ENCODE peak calls at places on chromosomes 4 and X, in ten cellular contexts. J, Q, O, L, T, I, X, A, M and E are unnamed samples.

GRCh38 chr4:47031713-47032404 is 492 bp downstream of the GABRB1 start:
- DNase-seq in M (no peak), O (peak), X (no peak), J (peak), L (no peak), Q (no peak), I (no peak), T (no peak), A (no peak), E (no peak)

GRCh38 chr4:48432017-48432416 is 51.1 kb upstream of the SLC10A4 start:
- DNase-seq in T (no peak), J (no peak), L (no peak), A (no peak), Q (no peak), X (no peak), O (no peak), M (no peak), I (no peak), E (no peak)

GRCh38 chr4:107058828-107059227 is 22.7 kb upstream of the DKK2 start:
- DNase-seq in Q (no peak), J (no peak), I (no peak), M (no peak), T (no peak), O (no peak), X (no peak), A (no peak), L (no peak), E (no peak)

GRCh38 chrX:25433307-25433706 is 417.5 kb upstream of the ARX start:
- DNase-seq in X (no peak), J (no peak), A (no peak), L (no peak), Q (no peak), T (no peak), I (no peak), O (no peak), M (no peak), E (no peak)

GRCh38 chr4:88802585-88803285 is 105.1 kb upstream of the NAP1L5 start:
- DNase-seq in M (no peak), J (no peak), X (no peak), T (no peak), L (no peak), Q (no peak), I (peak), A (no peak), O (no peak), E (no peak)

GRCh38 chr4:105741548-105741947 is 33.0 kb downstream of the GSTCD start:
- DNase-seq in L (no peak), Q (no peak), O (no peak), M (no peak), A (no peak), J (no peak), T (no peak), X (no peak), I (peak), E (no peak)

GRCh38 chr4:181966084-181966483 is 277.1 kb upstream of the TENM3 start:
- DNase-seq in J (no peak), O (no peak), T (no peak), M (peak), Q (no peak), L (no peak), I (peak), X (no peak), A (no peak), E (no peak)

GRCh38 chrX:46180258-46180687 is 364.9 kb downstream of the ZNF674 start:
- DNase-seq in T (peak), J (no peak), Q (peak), O (peak), L (no peak), A (no peak), X (peak), I (peak), M (peak), E (no peak)

GRCh38 chr4:111283066-111283677 is 660.3 kb upstream of the PITX2 start:
- DNase-seq in Q (peak), L (no peak), M (peak), O (peak), A (no peak), I (peak), X (peak), T (peak), J (peak), E (no peak)

GRCh38 chr4:149552601-149553000 is 263.0 kb downstream of the IQCM start:
- DNase-seq in Q (no peak), A (no peak), M (no peak), O (no peak), J (no peak), L (no peak), T (no peak), X (no peak), I (no peak), E (no peak)

DNA sequence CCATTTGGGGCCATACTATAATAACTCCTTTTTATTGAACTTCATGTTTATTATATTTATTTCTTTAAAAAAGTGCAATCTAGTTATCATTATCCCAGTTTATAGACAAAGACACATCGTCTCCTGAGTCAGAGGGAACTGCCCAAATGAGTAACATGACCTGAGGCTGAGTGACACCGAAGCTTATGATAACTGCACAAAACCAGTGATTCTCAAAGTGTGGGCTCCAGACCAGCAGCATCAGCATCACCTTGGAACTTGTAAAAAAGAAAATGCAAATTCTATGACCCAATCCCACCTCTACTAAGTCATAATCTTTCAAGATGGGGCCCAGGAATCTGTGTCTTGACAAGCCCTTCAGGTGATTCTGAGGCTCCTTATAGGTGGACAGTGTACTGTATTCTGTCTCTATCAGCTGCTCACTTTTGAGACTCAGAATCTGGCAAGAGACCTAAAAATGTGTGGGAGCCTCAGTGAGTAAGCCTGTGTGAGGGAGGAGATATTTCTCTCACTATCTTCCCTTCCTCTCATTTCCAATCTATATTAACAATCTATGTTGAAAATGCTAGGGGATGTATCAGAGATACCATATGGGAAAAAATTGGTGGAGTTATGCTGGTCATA is 147.0 kb downstream of the PACRGL start:
- DNase-seq in A (no peak), T (no peak), I (no peak), O (no peak), Q (no peak), X (no peak), J (no peak), M (no peak), L (no peak), E (no peak)
- H3K27ac ChIP-seq in A (no peak), T (no peak), I (no peak), O (no peak), Q (no peak), X (no peak), J (no peak), M (no peak), L (no peak), E (no peak)

DNA sequence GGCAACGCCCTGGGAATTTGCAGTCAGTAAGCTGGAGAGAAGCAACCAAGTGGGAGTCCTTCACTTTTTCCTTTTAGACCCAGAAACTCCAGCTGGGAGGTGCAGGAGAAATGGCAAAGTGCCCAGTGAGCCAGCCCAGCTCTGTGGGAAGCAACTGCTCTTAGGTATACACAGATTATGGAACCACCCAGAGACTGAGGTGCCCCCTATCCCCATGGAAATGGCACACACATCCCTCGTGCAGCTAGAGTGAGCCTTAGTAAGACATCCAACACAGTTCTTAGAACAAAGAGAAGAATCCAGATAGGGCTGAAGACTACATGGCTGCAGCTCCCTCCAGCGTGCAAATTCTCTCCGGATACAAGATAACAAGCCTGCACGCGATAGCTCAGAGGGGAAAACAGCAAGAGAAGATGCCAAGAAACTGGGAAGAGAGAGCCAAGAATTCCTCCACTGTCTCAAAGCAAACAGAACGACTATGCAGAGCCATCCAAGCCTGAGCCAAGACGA is 26.6 kb upstream of the IRAK1 start:
- DNase-seq in J (no peak), A (no peak), Q (peak), I (peak), X (peak), L (peak), M (peak), T (no peak), O (no peak), E (peak)
- TF ChIP-seq CTCF in J (no peak), A (no peak), Q (no peak), I (peak), X (peak), L (no peak), M (peak), T (no peak), O (no peak), E (no peak)

DNA sequence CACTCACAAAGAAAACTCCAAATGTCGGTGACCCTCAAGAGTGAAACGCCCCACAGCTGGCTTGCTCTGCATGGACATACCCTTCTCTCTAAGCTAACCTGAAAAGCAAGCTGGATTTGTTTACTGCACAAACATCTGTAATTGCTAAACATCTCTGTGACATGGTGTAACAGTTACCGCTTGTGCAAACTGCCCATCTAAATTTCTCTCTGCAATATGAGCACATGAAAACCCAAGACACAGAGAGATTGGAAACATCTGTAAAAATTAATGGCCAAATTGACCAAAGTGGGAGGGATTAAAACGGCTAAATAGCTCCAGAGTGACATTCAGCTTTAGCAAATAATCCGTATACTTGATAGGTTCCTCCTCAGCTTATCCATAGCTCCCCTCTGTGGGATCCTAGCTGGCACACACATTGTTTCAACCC is 155.0 kb upstream of the MAP3K15 start:
- DNase-seq in L (no peak), A (no peak), M (no peak), I (peak), J (no peak), X (no peak), Q (no peak), O (no peak), T (no peak), E (no peak)
- H3K27ac ChIP-seq in L (no peak), A (no peak), M (peak), I (peak), J (peak), X (peak), Q (no peak), O (peak), T (peak), E (peak)

DNA sequence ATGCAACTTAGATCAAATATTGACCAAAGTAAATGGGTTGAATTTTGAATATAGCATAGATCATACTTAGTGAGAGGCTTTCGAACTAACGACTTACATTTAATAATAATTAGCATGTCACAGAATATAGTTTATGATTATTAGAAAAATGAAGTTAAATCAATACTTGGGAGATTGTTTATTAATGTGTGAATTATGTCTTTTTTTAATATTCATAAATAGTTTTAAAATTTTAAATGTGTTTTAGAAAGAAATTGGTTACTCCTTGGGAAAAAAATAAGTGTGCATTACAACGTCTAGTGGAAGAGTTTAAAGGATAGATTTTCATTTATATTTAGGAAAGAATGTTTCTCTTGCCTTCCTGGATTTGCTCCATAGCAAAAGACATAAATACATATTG is 7.3 kb downstream of the FGA start:
- DNase-seq in O (no peak), J (no peak), X (no peak), I (no peak), T (no peak), Q (no peak), M (no peak), A (no peak), L (no peak), E (no peak)
- TF ChIP-seq CTCF in O (no peak), J (no peak), X (no peak), I (no peak), T (no peak), Q (no peak), M (no peak), A (no peak), L (no peak), E (no peak)

GRCh38 chrX:87517571-87518141 is at the start of gene KLHL4:
- DNase-seq in I (peak), L (peak), T (no peak), M (peak), Q (peak), O (no peak), A (no peak), J (no peak), X (peak), E (peak)
- H3K27ac ChIP-seq in I (no peak), L (no peak), T (no peak), M (peak), Q (no peak), O (no peak), A (peak), J (peak), X (peak), E (no peak)

DNA sequence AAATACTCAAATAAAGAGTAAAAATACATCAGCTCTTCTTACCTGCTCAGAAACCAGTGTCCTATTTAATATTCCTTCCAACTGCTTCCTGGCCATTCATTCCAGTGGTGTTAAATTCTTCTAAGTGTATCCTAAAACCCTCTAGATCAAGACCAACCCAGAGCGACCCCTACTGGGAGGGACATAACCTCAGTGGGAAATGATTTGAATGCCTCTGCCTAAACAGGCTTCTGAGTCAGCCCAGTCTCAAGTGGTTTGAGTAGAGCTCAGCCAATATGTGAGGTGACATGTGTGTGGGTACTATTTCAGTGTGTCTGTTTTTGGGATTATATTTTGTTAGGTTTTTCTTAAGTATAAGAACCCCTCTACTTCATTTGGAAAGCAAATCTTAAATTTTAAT is 133.6 kb upstream of the ARHGEF9 start:
- DNase-seq in L (no peak), I (no peak), A (no peak), J (no peak), O (no peak), X (peak), M (no peak), T (peak), Q (peak), E (peak)
- TF ChIP-seq CTCF in L (no peak), I (peak), A (peak), J (no peak), O (no peak), X (no peak), M (no peak), T (peak), Q (peak), E (peak)